ENCODE peak calls at places on chromosomes 4 and X, in four cellular contexts. E is Peyer's patch; C is activated CD8-positive, alpha-beta T cell treated with anti-CD3 and anti-CD28 coated beads for 36 hours; R is GM12865. A is an unnamed sample.

GRCh38 chr4:141464366-141464765 is 172.0 kb upstream of the IL15 start:
- DNase-seq in E (no peak), C (no peak), R (no peak), A (no peak)

GRCh38 chr4:5018096-5018495 is 1.2 kb downstream of the CYTL1 start:
- DNase-seq in E (no peak), C (no peak), R (no peak), A (no peak)

GRCh38 chrX:39144965-39145364 is 343.7 kb downstream of the MID1IP1 start:
- DNase-seq in E (no peak), C (no peak), R (peak; percentile 51), A (no peak)

GRCh38 chr4:72489267-72489666 is 79.8 kb downstream of the ADAMTS3 start:
- DNase-seq in E (no peak), C (no peak), R (no peak), A (no peak)

GRCh38 chrX:37347420-37347819 is 1.7 kb upstream of the PRRG1 start:
- DNase-seq in E (no peak), C (no peak), R (no peak), A (no peak)

GRCh38 chrX:102892103-102892502 is 45.0 kb upstream of the RAB40AL start:
- DNase-seq in E (no peak), C (no peak), R (no peak), A (no peak)

GRCh38 chr4:134470544-134470943 is 269.0 kb upstream of the PABPC4L start:
- DNase-seq in E (no peak), C (no peak), R (peak; percentile 1), A (no peak)

GRCh38 chr4:77952399-77952974 is 89.9 kb downstream of the MRPL1 start:
- DNase-seq in E (no peak), C (no peak), R (no peak), A (no peak)

GRCh38 chr4:108730579-108730978 is 32.3 kb downstream of the ETNPPL start:
- DNase-seq in E (no peak), C (no peak), R (no peak), A (no peak)

GRCh38 chr4:41120297-41121217 is 93.8 kb downstream of the APBB2 start:
- DNase-seq in E (no peak), C (no peak), R (no peak), A (no peak)

GRCh38 chrX:19064175-19064574 is 58.1 kb downstream of the ADGRG2 start:
- DNase-seq in E (no peak), C (no peak), R (no peak), A (no peak)

GRCh38 chr4:106315968-106316772 is at the start of the genes AIMP1 and TBCK:
- DNase-seq in E (peak; percentile 88), C (peak; percentile 91), R (peak; percentile 94), A (peak; percentile 82)

GRCh38 chrX:137926090-137926489 is 360.2 kb downstream of the ZIC3 start:
- DNase-seq in E (no peak), C (no peak), R (peak; percentile 1), A (no peak)

GRCh38 chr4:74364649-74365491 is at the start of gene EREG:
- DNase-seq in E (peak; percentile 64), C (peak; percentile 32), R (peak; percentile 29), A (peak; percentile 46)

GRCh38 chrX:133542476-133542875 is 127.2 kb upstream of the GPC4 start:
- DNase-seq in E (no peak), C (no peak), R (no peak), A (no peak)

GRCh38 chrX:352582-353314 is 34.0 kb downstream of the PPP2R3B start:
- DNase-seq in E (no peak), C (no peak), R (no peak), A (no peak)

GRCh38 chr4:183960021-183960420 is 54.9 kb downstream of the STOX2 start:
- DNase-seq in E (no peak), C (no peak), R (no peak), A (no peak)

GRCh38 chrX:28177202-28177601 is 196.0 kb upstream of the DCAF8L1 start:
- DNase-seq in E (no peak), C (no peak), R (peak; percentile 6), A (peak; percentile 14)

GRCh38 chr4:140603286-140603685 is 34.5 kb upstream of the UCP1 start:
- DNase-seq in E (no peak), C (no peak), R (no peak), A (no peak)

GRCh38 chr4:590313-590841 is 14.3 kb upstream of the TMEM271 start:
- DNase-seq in E (no peak), C (no peak), R (no peak), A (no peak)

GRCh38 chrX:7480721-7481120 is 332.8 kb upstream of the PUDP start:
- DNase-seq in E (no peak), C (no peak), R (no peak), A (no peak)

GRCh38 chr4:3040447-3041191 is 33.7 kb downstream of the HTT-AS start:
- DNase-seq in E (no peak), C (no peak), R (peak; percentile 80), A (peak; percentile 56)

GRCh38 chr4:132642196-132642817 is 506.8 kb upstream of the PCDH10 start:
- DNase-seq in E (no peak), C (peak; percentile 10), R (peak; percentile 29), A (peak; percentile 46)

GRCh38 chr4:60938621-60939020 is 261.5 kb upstream of the ADGRL3 start:
- DNase-seq in E (no peak), C (no peak), R (no peak), A (no peak)

GRCh38 chrX:136779346-136779781 is 1.4 kb downstream of the ARHGEF6 start:
- DNase-seq in E (no peak), C (peak; percentile 30), R (peak; percentile 57), A (no peak)

GRCh38 chrX:41308884-41309655 is 24.9 kb upstream of the DDX3X start:
- DNase-seq in E (no peak), C (no peak), R (no peak), A (no peak)

DNA sequence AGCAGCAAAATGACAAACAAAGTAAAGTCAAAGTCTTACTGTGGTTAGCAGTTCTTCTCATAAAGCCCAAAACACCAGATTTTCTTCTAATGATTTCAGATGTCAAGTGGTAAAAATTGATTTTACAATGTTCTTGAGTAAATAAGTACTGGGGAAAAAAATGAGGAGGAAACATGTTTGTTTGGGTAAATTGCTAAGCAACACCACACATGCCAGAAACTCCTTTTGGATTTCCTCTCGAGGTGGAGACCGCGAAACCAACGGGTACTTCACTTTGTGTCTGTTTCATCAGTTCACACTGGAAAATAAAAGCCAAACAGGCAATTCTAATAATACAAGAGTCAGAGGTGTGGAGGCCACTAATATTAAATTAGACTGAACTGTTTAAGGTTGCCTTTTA is 4.6 kb upstream of the PKD2 start:
- DNase-seq in E (no peak), C (no peak), R (no peak), A (no peak)
- TF ChIP-seq CTCF in E (no peak), C (no peak), R (no peak), A (no peak)

GRCh38 chr4:7189475-7190277 is 2.7 kb upstream of the SORCS2 start:
- DNase-seq in E (peak; percentile 29), C (no peak), R (no peak), A (no peak)
- TF ChIP-seq CTCF in E (no peak), C (no peak), R (no peak), A (no peak)

GRCh38 chr4:80592950-80593349 is 257.4 kb downstream of the CFAP299 start:
- DNase-seq in E (no peak), C (no peak), R (peak; percentile 7), A (peak; percentile 12)
- TF ChIP-seq CTCF in E (no peak), C (peak; percentile 26), R (peak; percentile 7), A (peak; percentile 32)

GRCh38 chr4:156677136-156677535 is 294.5 kb downstream of the PDGFC start:
- DNase-seq in E (no peak), C (no peak), R (peak; percentile 63), A (no peak)
- TF ChIP-seq CTCF in E (no peak), C (no peak), R (peak; percentile 37), A (no peak)

DNA sequence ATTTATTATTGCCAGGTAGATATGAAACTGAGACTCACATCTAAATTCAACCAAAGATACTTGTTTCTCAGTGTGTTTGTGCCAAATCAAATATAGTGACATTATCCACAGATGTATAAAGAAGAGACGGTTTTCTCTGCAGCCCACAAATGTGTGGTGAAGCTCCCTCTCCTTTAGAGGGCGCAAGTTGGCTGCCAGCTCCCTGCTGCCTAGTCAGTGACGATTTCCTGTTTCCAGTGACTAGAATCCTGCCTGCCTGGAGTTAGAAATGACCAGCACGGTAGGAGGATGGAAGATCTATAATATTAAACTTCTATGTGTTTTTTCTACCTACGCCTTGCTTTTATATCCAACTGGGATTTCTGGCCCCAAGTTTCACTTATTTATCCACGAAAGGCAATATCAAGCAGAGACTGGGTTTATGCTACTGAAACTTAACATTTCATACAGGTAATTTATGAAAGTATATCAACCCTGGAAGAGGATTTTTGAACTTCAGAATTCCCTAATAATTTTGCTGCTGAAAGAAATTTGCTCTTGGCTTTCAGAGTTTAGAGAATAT is 1793.7 kb upstream of the TENM3 start:
- DNase-seq in E (no peak), C (peak; percentile 27), R (peak; percentile 64), A (no peak)
- TF ChIP-seq CTCF in E (no peak), C (no peak), R (peak; percentile 68), A (peak; percentile 53)